ENCODE peak calls at places on chromosomes 3 and 15, in ten cellular contexts. One of them, this sample, is unnamed.

GRCh38 chr15:52392008-52392687 is 96.5 kb upstream of the MYO5C start:
- DNase-seq in HEK293T: no peak
- DNase-seq in AG09309: peak; percentile 10
- DNase-seq in AG10803: peak; percentile 49
- DNase-seq in dorsolateral prefrontal cortex: no peak
- DNase-seq in HS-27A: no peak
- DNase-seq in NCI-H446 treated with DMSO at 0.1 percent for 48 hours: no peak
- DNase-seq in astrocyte of the spinal cord: no peak
- DNase-seq in BE2C: no peak
- DNase-seq in NCI-H1092: no peak
- DNase-seq in this sample: no peak

GRCh38 chr3:111667621-111668239 is 72.6 kb upstream of the ZBED2 start:
- DNase-seq in dorsolateral prefrontal cortex: no peak
- DNase-seq in NCI-H1092: no peak
- DNase-seq in AG10803: peak; percentile 28
- DNase-seq in astrocyte of the spinal cord: peak; percentile 22
- DNase-seq in HEK293T: no peak
- DNase-seq in NCI-H446 treated with DMSO at 0.1 percent for 48 hours: no peak
- DNase-seq in AG09309: no peak
- DNase-seq in BE2C: no peak
- DNase-seq in HS-27A: no peak
- DNase-seq in this sample: no peak

GRCh38 chr3:43176666-43177065 is 70.8 kb upstream of the POMGNT2 start:
- DNase-seq in AG09309: no peak
- DNase-seq in HEK293T: no peak
- DNase-seq in NCI-H446 treated with DMSO at 0.1 percent for 48 hours: peak; percentile 57
- DNase-seq in astrocyte of the spinal cord: no peak
- DNase-seq in dorsolateral prefrontal cortex: no peak
- DNase-seq in HS-27A: no peak
- DNase-seq in NCI-H1092: no peak
- DNase-seq in AG10803: peak; percentile 29
- DNase-seq in BE2C: peak; percentile 57
- DNase-seq in this sample: no peak

GRCh38 chr3:123337226-123337625 is 111.7 kb downstream of the ADCY5 start:
- DNase-seq in NCI-H446 treated with DMSO at 0.1 percent for 48 hours: no peak
- DNase-seq in dorsolateral prefrontal cortex: no peak
- DNase-seq in HEK293T: no peak
- DNase-seq in AG10803: no peak
- DNase-seq in BE2C: no peak
- DNase-seq in NCI-H1092: no peak
- DNase-seq in astrocyte of the spinal cord: no peak
- DNase-seq in AG09309: no peak
- DNase-seq in HS-27A: no peak
- DNase-seq in this sample: no peak

GRCh38 chr3:47367631-47368030 is 13.2 kb upstream of the PTPN23 start:
- DNase-seq in AG09309: no peak
- DNase-seq in NCI-H1092: no peak
- DNase-seq in AG10803: no peak
- DNase-seq in HS-27A: no peak
- DNase-seq in NCI-H446 treated with DMSO at 0.1 percent for 48 hours: no peak
- DNase-seq in dorsolateral prefrontal cortex: no peak
- DNase-seq in BE2C: no peak
- DNase-seq in astrocyte of the spinal cord: no peak
- DNase-seq in HEK293T: no peak
- DNase-seq in this sample: no peak

GRCh38 chr15:96625251-96625650 is 294.8 kb downstream of the NR2F2 start:
- DNase-seq in HEK293T: no peak
- DNase-seq in HS-27A: no peak
- DNase-seq in astrocyte of the spinal cord: no peak
- DNase-seq in NCI-H1092: no peak
- DNase-seq in dorsolateral prefrontal cortex: no peak
- DNase-seq in AG09309: no peak
- DNase-seq in AG10803: no peak
- DNase-seq in NCI-H446 treated with DMSO at 0.1 percent for 48 hours: no peak
- DNase-seq in BE2C: no peak
- DNase-seq in this sample: no peak

GRCh38 chr3:68088216-68088615 is 433.8 kb upstream of the SUCLG2 start:
- DNase-seq in HS-27A: no peak
- DNase-seq in NCI-H446 treated with DMSO at 0.1 percent for 48 hours: no peak
- DNase-seq in AG10803: no peak
- DNase-seq in AG09309: no peak
- DNase-seq in NCI-H1092: no peak
- DNase-seq in astrocyte of the spinal cord: no peak
- DNase-seq in dorsolateral prefrontal cortex: no peak
- DNase-seq in BE2C: no peak
- DNase-seq in HEK293T: no peak
- DNase-seq in this sample: no peak

GRCh38 chr3:166447513-166447912 is 610.3 kb upstream of the BCHE start:
- DNase-seq in HS-27A: no peak
- DNase-seq in HEK293T: no peak
- DNase-seq in BE2C: no peak
- DNase-seq in astrocyte of the spinal cord: no peak
- DNase-seq in AG10803: no peak
- DNase-seq in dorsolateral prefrontal cortex: no peak
- DNase-seq in NCI-H1092: no peak
- DNase-seq in NCI-H446 treated with DMSO at 0.1 percent for 48 hours: no peak
- DNase-seq in AG09309: no peak
- DNase-seq in this sample: no peak

GRCh38 chr3:94234177-94234788 is 171.4 kb downstream of the NSUN3 start:
- DNase-seq in HS-27A: no peak
- DNase-seq in dorsolateral prefrontal cortex: no peak
- DNase-seq in astrocyte of the spinal cord: peak; percentile 63
- DNase-seq in AG10803: peak; percentile 54
- DNase-seq in NCI-H1092: no peak
- DNase-seq in NCI-H446 treated with DMSO at 0.1 percent for 48 hours: peak; percentile 50
- DNase-seq in AG09309: no peak
- DNase-seq in BE2C: peak; percentile 43
- DNase-seq in HEK293T: peak; percentile 60
- DNase-seq in this sample: peak; percentile 32

This sample was measured in WERI-Rb-1.